ENCODE peak calls at places on chromosomes 12 and 14, in six cellular contexts. Y is activated naive CD4-positive, alpha-beta T cell; U is IMR-90; Q is HCEC 1CT; S is GM19239; X is substantia nigra. I is an unnamed sample.

GRCh38 chr12:76398106-76398505 is 49.9 kb upstream of the BBS10 start:
- DNase-seq in Q (no peak), U (no peak), Y (no peak), S (no peak), X (no peak), I (no peak)

GRCh38 chr14:50846171-50846880 is 15.4 kb upstream of the NIN start:
- DNase-seq in U (peak), Q (peak), Y (no peak), X (no peak), S (no peak), I (no peak)

GRCh38 chr12:80869264-80869663 is 68.5 kb downstream of the LIN7A start:
- DNase-seq in Y (no peak), U (no peak), S (no peak), X (no peak), Q (no peak), I (no peak)

GRCh38 chr12:49923035-49923644 is 19.4 kb upstream of the FAIM2 start:
- DNase-seq in Q (no peak), U (no peak), X (no peak), S (no peak), Y (no peak), I (no peak)

GRCh38 chr12:51974646-51975045 is 23.1 kb downstream of the ACVR1B start:
- DNase-seq in Q (no peak), X (no peak), Y (no peak), S (no peak), U (no peak), I (peak)

GRCh38 chr14:52124791-52125661 is 56.2 kb upstream of the NID2 start:
- DNase-seq in X (peak), U (peak), S (no peak), Q (peak), Y (no peak), I (peak)

GRCh38 chr12:97557116-97557515 is 94.5 kb downstream of the RMST start:
- DNase-seq in Y (no peak), Q (no peak), X (no peak), S (no peak), U (no peak), I (no peak)

GRCh38 chr12:12506541-12506940 is 56.1 kb downstream of the DUSP16 start:
- DNase-seq in S (no peak), U (peak), X (peak), Q (no peak), Y (no peak), I (no peak)

GRCh38 chr12:127306604-127307215 is 960.3 kb upstream of the TMEM132C start:
- DNase-seq in S (no peak), U (no peak), X (no peak), Q (peak), Y (no peak), I (no peak)

GRCh38 chr12:57621497-57622292 is 10.5 kb downstream of the ARHGEF25 start:
- DNase-seq in X (peak), Q (peak), Y (peak), U (peak), S (peak), I (peak)

GRCh38 chr14:104634886-104635570 is 30.5 kb upstream of the TMEM179 start:
- DNase-seq in S (no peak), Q (no peak), Y (no peak), X (no peak), U (no peak), I (no peak)

GRCh38 chr14:68665116-68665515 is 127.8 kb downstream of the ZFP36L1 start:
- DNase-seq in U (peak), S (no peak), Q (peak), X (no peak), Y (no peak), I (no peak)

GRCh38 chr12:47747115-47747514 is 11.6 kb downstream of the RAPGEF3 start:
- DNase-seq in Q (no peak), U (no peak), Y (no peak), X (no peak), S (no peak), I (peak)

GRCh38 chr12:54390668-54391551 is 6.4 kb upstream of the ZNF385A start:
- DNase-seq in Q (no peak), U (no peak), S (peak), Y (peak), X (peak), I (peak)

GRCh38 chr12:104769207-104769606 is 188.9 kb downstream of the SLC41A2 start:
- DNase-seq in U (no peak), Y (no peak), X (no peak), S (no peak), Q (no peak), I (no peak)

GRCh38 chr12:6647083-6647604 is at the start of gene ACRBP:
- DNase-seq in Y (no peak), X (peak), U (peak), Q (no peak), S (peak), I (peak)

GRCh38 chr12:3251067-3251466 is 173.9 kb downstream of the TSPAN9 start:
- DNase-seq in S (no peak), Y (no peak), Q (no peak), X (no peak), U (no peak), I (peak)

GRCh38 chr12:114355389-114356088 is 50.4 kb downstream of the TBX5 start:
- DNase-seq in Y (no peak), X (no peak), U (no peak), Q (no peak), S (no peak), I (peak)

GRCh38 chr12:116408489-116409217 is 131.2 kb upstream of the MED13L start:
- DNase-seq in Q (no peak), X (no peak), U (no peak), S (no peak), Y (no peak), I (no peak)

GRCh38 chr12:121248611-121249010 is 38.7 kb downstream of the P2RX4 start:
- DNase-seq in U (no peak), Y (no peak), X (no peak), S (peak), Q (no peak), I (no peak)

GRCh38 chr14:71338153-71338552 is 430.9 kb downstream of the PCNX1 start:
- DNase-seq in Q (no peak), X (no peak), S (no peak), Y (no peak), U (no peak), I (no peak)